ENCODE peak calls at places on chromosomes 1 and 21, in six cellular contexts. One of them, this sample, is unnamed.

GRCh38 chr1:42263019-42263418 is 72.0 kb downstream of the FOXJ3 start:
- DNase-seq in GM23248: no peak
- DNase-seq in stomach: no peak
- DNase-seq in ovary: no peak
- DNase-seq in heart left ventricle: no peak
- DNase-seq in tibial artery: no peak
- DNase-seq in this sample: no peak

GRCh38 chr1:215568287-215568692 is 1.2 kb downstream of the KCTD3 start:
- DNase-seq in GM23248: peak; percentile 75
- DNase-seq in stomach: no peak
- DNase-seq in ovary: peak; percentile 32
- DNase-seq in heart left ventricle: no peak
- DNase-seq in tibial artery: no peak
- DNase-seq in this sample: no peak

GRCh38 chr1:51175278-51175677 is 60.8 kb upstream of the RNF11 start:
- DNase-seq in GM23248: no peak
- DNase-seq in stomach: no peak
- DNase-seq in ovary: no peak
- DNase-seq in heart left ventricle: no peak
- DNase-seq in tibial artery: no peak
- DNase-seq in this sample: no peak

GRCh38 chr1:85824066-85824835 is 116.0 kb upstream of the ZNHIT6 start:
- DNase-seq in GM23248: no peak
- DNase-seq in stomach: no peak
- DNase-seq in ovary: no peak
- DNase-seq in heart left ventricle: no peak
- DNase-seq in tibial artery: no peak
- DNase-seq in this sample: no peak

GRCh38 chr1:67721650-67722291 is 36.8 kb downstream of the GADD45A start:
- DNase-seq in GM23248: no peak
- DNase-seq in stomach: no peak
- DNase-seq in ovary: no peak
- DNase-seq in heart left ventricle: no peak
- DNase-seq in tibial artery: no peak
- DNase-seq in this sample: no peak

GRCh38 chr1:8170059-8170835 is 144.1 kb upstream of the ERRFI1 start:
- DNase-seq in GM23248: no peak
- DNase-seq in stomach: no peak
- DNase-seq in ovary: peak; percentile 46
- DNase-seq in heart left ventricle: no peak
- DNase-seq in tibial artery: no peak
- DNase-seq in this sample: no peak

GRCh38 chr1:107138166-107138565 is 2.7 kb upstream of the NTNG1 start:
- DNase-seq in GM23248: peak; percentile 14
- DNase-seq in stomach: no peak
- DNase-seq in ovary: no peak
- DNase-seq in heart left ventricle: no peak
- DNase-seq in tibial artery: no peak
- DNase-seq in this sample: no peak

GRCh38 chr1:26959722-26960624 is at the start of gene KDF1:
- DNase-seq in GM23248: peak; percentile 9
- DNase-seq in stomach: peak; percentile 92
- DNase-seq in ovary: peak; percentile 22
- DNase-seq in heart left ventricle: no peak
- DNase-seq in tibial artery: no peak
- DNase-seq in this sample: peak; percentile 93

GRCh38 chr1:2526824-2527552 is 592 bp upstream of the PANK4 start:
- DNase-seq in GM23248: peak; percentile 94
- DNase-seq in stomach: no peak
- DNase-seq in ovary: peak; percentile 57
- DNase-seq in heart left ventricle: peak; percentile 81
- DNase-seq in tibial artery: peak; percentile 94
- DNase-seq in this sample: no peak

GRCh38 chr1:111275079-111275478 is 15.6 kb upstream of the CHIA start:
- DNase-seq in GM23248: peak; percentile 95
- DNase-seq in stomach: no peak
- DNase-seq in ovary: peak; percentile 18
- DNase-seq in heart left ventricle: peak; percentile 65
- DNase-seq in tibial artery: peak; percentile 73
- DNase-seq in this sample: no peak

GRCh38 chr1:218347713-218348627 is 2.8 kb downstream of the TGFB2 start:
- DNase-seq in GM23248: peak; percentile 31
- DNase-seq in stomach: no peak
- DNase-seq in ovary: no peak
- DNase-seq in heart left ventricle: no peak
- DNase-seq in tibial artery: no peak
- DNase-seq in this sample: no peak

GRCh38 chr1:157252473-157252872 is 114.3 kb upstream of the ETV3 start:
- DNase-seq in GM23248: peak; percentile 30
- DNase-seq in stomach: no peak
- DNase-seq in ovary: no peak
- DNase-seq in heart left ventricle: no peak
- DNase-seq in tibial artery: no peak
- DNase-seq in this sample: no peak

GRCh38 chr1:9907441-9907840 is 2.6 kb downstream of the CTNNBIP1 start:
- DNase-seq in GM23248: no peak
- DNase-seq in stomach: no peak
- DNase-seq in ovary: no peak
- DNase-seq in heart left ventricle: no peak
- DNase-seq in tibial artery: no peak
- DNase-seq in this sample: no peak

GRCh38 chr1:86912501-86912900 is 1.4 kb downstream of the SELENOF start:
- DNase-seq in GM23248: peak; percentile 47
- DNase-seq in stomach: no peak
- DNase-seq in ovary: no peak
- DNase-seq in heart left ventricle: no peak
- DNase-seq in tibial artery: no peak
- DNase-seq in this sample: no peak

GRCh38 chr1:64549464-64550239 is 79.7 kb downstream of the CACHD1 start:
- DNase-seq in GM23248: no peak
- DNase-seq in stomach: no peak
- DNase-seq in ovary: no peak
- DNase-seq in heart left ventricle: no peak
- DNase-seq in tibial artery: no peak
- DNase-seq in this sample: no peak

GRCh38 chr1:180722586-180722985 is 90.8 kb downstream of the XPR1 start:
- DNase-seq in GM23248: no peak
- DNase-seq in stomach: no peak
- DNase-seq in ovary: no peak
- DNase-seq in heart left ventricle: no peak
- DNase-seq in tibial artery: no peak
- DNase-seq in this sample: no peak

GRCh38 chr21:35614412-35614901 is 445.9 kb downstream of the SETD4 start:
- DNase-seq in GM23248: peak; percentile 81
- DNase-seq in stomach: no peak
- DNase-seq in ovary: no peak
- DNase-seq in heart left ventricle: no peak
- DNase-seq in tibial artery: no peak
- DNase-seq in this sample: no peak

GRCh38 chr1:12179111-12179519 is 12.3 kb downstream of the TNFRSF1B start:
- DNase-seq in GM23248: no peak
- DNase-seq in stomach: no peak
- DNase-seq in ovary: no peak
- DNase-seq in heart left ventricle: no peak
- DNase-seq in tibial artery: no peak
- DNase-seq in this sample: no peak

GRCh38 chr1:196896355-196896754 is 8.5 kb downstream of the CFHR4 start:
- DNase-seq in GM23248: no peak
- DNase-seq in stomach: no peak
- DNase-seq in ovary: no peak
- DNase-seq in heart left ventricle: no peak
- DNase-seq in tibial artery: no peak
- DNase-seq in this sample: no peak

GRCh38 chr1:87435484-87435883 is 106.8 kb downstream of the LMO4 start:
- DNase-seq in GM23248: peak; percentile 6
- DNase-seq in stomach: no peak
- DNase-seq in ovary: no peak
- DNase-seq in heart left ventricle: no peak
- DNase-seq in tibial artery: no peak
- DNase-seq in this sample: no peak

GRCh38 chr1:1013922-1014617 is 773 bp downstream of the ISG15 start:
- DNase-seq in GM23248: peak; percentile 71
- DNase-seq in stomach: peak; percentile 38
- DNase-seq in ovary: no peak
- DNase-seq in heart left ventricle: peak; percentile 66
- DNase-seq in tibial artery: no peak
- DNase-seq in this sample: peak; percentile 78

GRCh38 chr1:33815061-33815460 is 48.8 kb upstream of the HMGB4 start:
- DNase-seq in GM23248: peak; percentile 54
- DNase-seq in stomach: no peak
- DNase-seq in ovary: no peak
- DNase-seq in heart left ventricle: no peak
- DNase-seq in tibial artery: no peak
- DNase-seq in this sample: no peak

GRCh38 chr1:179310721-179311120 is 17.1 kb downstream of the SOAT1 start:
- DNase-seq in GM23248: peak; percentile 90
- DNase-seq in stomach: no peak
- DNase-seq in ovary: no peak
- DNase-seq in heart left ventricle: no peak
- DNase-seq in tibial artery: no peak
- DNase-seq in this sample: no peak

GRCh38 chr1:41108696-41109284 is 87.3 kb upstream of the SLFNL1 start:
- DNase-seq in GM23248: peak; percentile 47
- DNase-seq in stomach: no peak
- DNase-seq in ovary: no peak
- DNase-seq in heart left ventricle: no peak
- DNase-seq in tibial artery: no peak
- DNase-seq in this sample: no peak

GRCh38 chr1:161427733-161428516 is 60.2 kb upstream of the CFAP126 start:
- DNase-seq in GM23248: peak; percentile 43
- DNase-seq in stomach: no peak
- DNase-seq in ovary: no peak
- DNase-seq in heart left ventricle: no peak
- DNase-seq in tibial artery: no peak
- DNase-seq in this sample: no peak

GRCh38 chr1:204447220-204447619 is 35.6 kb upstream of the PPP1R15B start:
- DNase-seq in GM23248: no peak
- DNase-seq in stomach: no peak
- DNase-seq in ovary: no peak
- DNase-seq in heart left ventricle: peak; percentile 30
- DNase-seq in tibial artery: no peak
- DNase-seq in this sample: no peak

GRCh38 chr21:41932191-41932575 is 21.6 kb downstream of the C2CD2 start:
- DNase-seq in GM23248: peak; percentile 91
- DNase-seq in stomach: no peak
- DNase-seq in ovary: no peak
- DNase-seq in heart left ventricle: no peak
- DNase-seq in tibial artery: no peak
- DNase-seq in this sample: peak; percentile 32

GRCh38 chr1:208036177-208036808 is 125.4 kb upstream of the CD34 start:
- DNase-seq in GM23248: no peak
- DNase-seq in stomach: no peak
- DNase-seq in ovary: no peak
- DNase-seq in heart left ventricle: no peak
- DNase-seq in tibial artery: peak; percentile 27
- DNase-seq in this sample: no peak

GRCh38 chr1:70737125-70737524 is 310.5 kb downstream of the PTGER3 start:
- DNase-seq in GM23248: no peak
- DNase-seq in stomach: no peak
- DNase-seq in ovary: no peak
- DNase-seq in heart left ventricle: no peak
- DNase-seq in tibial artery: no peak
- DNase-seq in this sample: no peak
- H3K36me3 ChIP-seq in GM23248: no peaks in the 10 kb centered on the region
- H3K36me3 ChIP-seq in stomach: no peaks in the 10 kb centered on the region
- H3K36me3 ChIP-seq in ovary: no peaks in the 10 kb centered on the region
- H3K36me3 ChIP-seq in heart left ventricle: no peaks in the 10 kb centered on the region
- H3K36me3 ChIP-seq in tibial artery: no peaks in the 10 kb centered on the region
- H3K36me3 ChIP-seq in this sample: no peaks in the 10 kb centered on the region

GRCh38 chr1:155013632-155014031 is 11.0 kb downstream of the ZBTB7B start:
- DNase-seq in GM23248: no peak
- DNase-seq in stomach: no peak
- DNase-seq in ovary: no peak
- DNase-seq in heart left ventricle: no peak
- DNase-seq in tibial artery: no peak
- DNase-seq in this sample: no peak
- H3K4me1 ChIP-seq in GM23248: peaks cover 11% of the 10 kb centered on the region
- H3K4me1 ChIP-seq in stomach: peaks cover 73% of the 10 kb centered on the region
- H3K4me1 ChIP-seq in ovary: peaks cover 16% of the 10 kb centered on the region
- H3K4me1 ChIP-seq in heart left ventricle: peaks cover 64% of the 10 kb centered on the region
- H3K4me1 ChIP-seq in tibial artery: peaks cover 48% of the 10 kb centered on the region
- H3K4me1 ChIP-seq in this sample: peaks cover 29% of the 10 kb centered on the region

DNA sequence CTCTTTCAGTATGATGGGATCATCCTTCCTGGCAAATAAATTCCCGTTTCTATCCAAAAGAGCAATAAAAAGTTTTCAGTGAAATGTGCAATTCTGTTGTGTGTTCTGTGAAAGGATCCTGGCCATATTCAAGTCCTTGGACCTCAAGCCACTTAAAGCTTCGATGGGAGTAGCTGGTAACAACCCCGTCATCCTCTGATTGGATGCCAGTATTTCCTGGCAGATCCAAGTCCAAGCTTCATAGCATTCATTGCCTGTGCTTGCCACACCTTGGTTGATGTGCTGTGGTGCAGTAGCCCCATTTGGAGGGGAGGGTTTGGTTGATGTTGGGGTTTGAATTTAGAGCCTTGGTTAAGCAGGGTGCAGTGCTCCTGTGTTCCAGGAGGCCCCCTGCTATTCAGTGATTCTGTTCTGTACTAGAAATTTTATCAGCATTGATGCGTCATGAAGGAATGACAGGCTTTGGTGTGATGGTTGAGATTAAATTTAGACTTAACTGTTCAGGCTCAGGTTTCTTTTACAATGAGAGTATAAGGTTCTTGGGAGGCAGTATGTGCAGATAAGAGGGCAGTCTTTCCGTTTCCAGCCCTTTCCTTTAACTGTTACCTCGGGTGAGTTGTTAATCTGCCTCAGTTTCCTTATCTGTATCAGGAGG is 4.9 kb downstream of the RPL11 start:
- DNase-seq in GM23248: peak; percentile 52
- DNase-seq in stomach: no peak
- DNase-seq in ovary: no peak
- DNase-seq in heart left ventricle: no peak
- DNase-seq in tibial artery: no peak
- DNase-seq in this sample: no peak
- H3K36me3 ChIP-seq in GM23248: peaks cover 87% of the 10 kb centered on the region
- H3K36me3 ChIP-seq in stomach: peaks cover 87% of the 10 kb centered on the region
- H3K36me3 ChIP-seq in ovary: no peaks in the 10 kb centered on the region
- H3K36me3 ChIP-seq in heart left ventricle: peaks cover 86% of the 10 kb centered on the region
- H3K36me3 ChIP-seq in tibial artery: peaks cover 75% of the 10 kb centered on the region
- H3K36me3 ChIP-seq in this sample: peaks cover 5% of the 10 kb centered on the region

DNA sequence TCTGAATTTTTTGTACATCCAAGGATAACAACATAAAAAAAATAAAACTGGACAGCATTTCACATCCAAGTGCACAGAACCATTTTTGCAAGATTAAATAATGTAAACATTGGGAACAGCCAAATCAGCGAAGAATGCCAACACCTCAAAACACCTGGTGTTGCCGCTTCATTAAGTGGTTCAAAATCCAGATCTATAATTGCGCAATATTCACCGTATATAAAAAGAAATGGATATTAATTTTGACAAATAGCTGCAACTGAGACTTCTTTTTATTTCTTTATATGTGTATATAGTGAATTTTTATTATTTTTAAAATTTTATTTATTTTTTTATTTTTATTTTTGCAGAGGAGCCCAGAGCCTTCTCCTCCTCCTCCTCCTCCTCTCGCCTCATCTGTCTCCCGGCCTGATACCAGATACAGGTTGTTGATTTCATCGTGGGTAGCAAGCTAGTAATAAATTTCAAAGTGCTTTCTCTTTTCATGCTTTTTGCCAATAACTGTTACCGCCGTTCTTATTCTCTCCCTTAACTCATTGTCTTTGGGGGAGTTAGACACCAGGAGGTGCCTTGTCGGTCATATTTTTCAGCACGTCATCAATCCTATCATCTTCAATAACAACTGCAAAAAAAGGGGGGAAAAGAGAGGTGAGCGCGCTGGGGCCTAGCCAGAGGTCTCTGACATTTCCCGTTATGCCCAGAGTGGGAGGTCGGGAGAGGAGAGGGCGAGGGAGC is 2.7 kb downstream of the CAMK2N1 start:
- DNase-seq in GM23248: no peak
- DNase-seq in stomach: no peak
- DNase-seq in ovary: no peak
- DNase-seq in heart left ventricle: no peak
- DNase-seq in tibial artery: no peak
- DNase-seq in this sample: no peak
- H3K4me1 ChIP-seq in GM23248: peaks cover 33% of the 10 kb centered on the region
- H3K4me1 ChIP-seq in stomach: peaks cover 22% of the 10 kb centered on the region
- H3K4me1 ChIP-seq in ovary: peaks cover 13% of the 10 kb centered on the region
- H3K4me1 ChIP-seq in heart left ventricle: peaks cover 38% of the 10 kb centered on the region
- H3K4me1 ChIP-seq in tibial artery: peaks cover 35% of the 10 kb centered on the region
- H3K4me1 ChIP-seq in this sample: peaks cover 15% of the 10 kb centered on the region

This sample was measured in left lung.